ENCODE peak calls at places on chromosomes 11 and 22, in four cellular contexts. M is adrenal gland, C is uterus, P is IMR-90. Y is an unnamed sample. For H3K4me1, the result is how much of the 10 kb centered on the place peaks cover.

GRCh38 chr22:23302171-23303002 is 122.1 kb downstream of the BCR start:
- DNase-seq in M (no peak), C (no peak), P (no peak), Y (no peak)

GRCh38 chr11:116511684-116512083 is 261.1 kb downstream of the BUD13 start:
- DNase-seq in M (no peak), C (no peak), P (no peak), Y (no peak)

GRCh38 chr11:113477321-113477720 is 2.1 kb upstream of the DRD2 start:
- DNase-seq in M (no peak), C (no peak), P (no peak), Y (no peak)

GRCh38 chr22:27554841-27555456 is 246.6 kb downstream of the MN1 start:
- DNase-seq in M (no peak), C (no peak), P (no peak), Y (no peak)

GRCh38 chr11:96317576-96317975 is 25.4 kb downstream of the MAML2 start:
- DNase-seq in M (no peak), C (no peak), P (no peak), Y (no peak)

GRCh38 chr11:68503792-68504191 is 43.2 kb downstream of the PPP6R3 start:
- DNase-seq in M (no peak), C (no peak), P (no peak), Y (no peak)

GRCh38 chr11:134483291-134483690 is 71.2 kb upstream of the B3GAT1 start:
- DNase-seq in M (no peak), C (no peak), P (no peak), Y (no peak)

GRCh38 chr11:31500560-31500959 is 8.9 kb downstream of the IMMP1L start:
- DNase-seq in M (no peak), C (no peak), P (peak), Y (no peak)

GRCh38 chr22:24357547-24357946 is 69.9 kb upstream of the ADORA2A start:
- DNase-seq in M (no peak), C (no peak), P (peak), Y (no peak)

GRCh38 chr11:3095712-3096361 is 38.6 kb upstream of the CARS1 start:
- DNase-seq in M (no peak), C (peak), P (peak), Y (no peak)

GRCh38 chr11:121634889-121635288 is 182.1 kb upstream of the SORL1-AS1 start:
- DNase-seq in M (no peak), C (no peak), P (peak), Y (no peak)

GRCh38 chr22:24244144-24244787 is 616 bp downstream of the GGT5 start:
- DNase-seq in M (no peak), C (peak), P (peak), Y (no peak)

GRCh38 chr11:110435780-110436717 is 6.3 kb downstream of the FDX1 start:
- DNase-seq in M (no peak), C (no peak), P (peak), Y (no peak)

GRCh38 chr11:65298655-65299179 is 15.9 kb upstream of the CDC42EP2 start:
- DNase-seq in M (peak), C (peak), P (peak), Y (no peak)

GRCh38 chr11:75667831-75668507 is 869 bp downstream of the MAP6 start:
- DNase-seq in M (peak), C (peak), P (peak), Y (no peak)

GRCh38 chr11:441418-442274 is at the start of gene ANO9:
- DNase-seq in M (no peak), C (no peak), P (no peak), Y (no peak)

GRCh38 chr11:74683279-74683871 is 47.9 kb downstream of the CHRDL2 start:
- DNase-seq in M (no peak), C (peak), P (no peak), Y (no peak)

GRCh38 chr11:17543574-17544180 is 539 bp downstream of the USH1C start:
- DNase-seq in M (no peak), C (no peak), P (no peak), Y (no peak)

GRCh38 chr11:79396001-79396400 is 44.8 kb downstream of the TENM4 start:
- DNase-seq in M (no peak), C (no peak), P (no peak), Y (no peak)

GRCh38 chr22:39653787-39654077 is 83.2 kb downstream of the CACNA1I start:
- DNase-seq in M (no peak), C (no peak), P (no peak), Y (no peak)
- H3K4me1 ChIP-seq in M (under half), C (under half), P (under half), Y (under half)

GRCh38 chr11:8793114-8793777 is 110.7 kb downstream of the RPL27A start:
- DNase-seq in M (no peak), C (no peak), P (peak), Y (no peak)

GRCh38 chr11:8792636-8793035 is 110.0 kb downstream of the RPL27A start:
- DNase-seq in M (no peak), C (no peak), P (no peak), Y (no peak)

GRCh38 chr11:8794677-8795103 is 112.1 kb downstream of the RPL27A start:
- DNase-seq in M (no peak), C (no peak), P (no peak), Y (no peak)

GRCh38 chr11:8796926-8797325 is 114.1 kb upstream of the AKIP1 start:
- DNase-seq in M (no peak), C (no peak), P (no peak), Y (no peak)

GRCh38 chr11:8794126-8794525 is 111.5 kb downstream of the RPL27A start:
- DNase-seq in M (no peak), C (no peak), P (no peak), Y (no peak)
- H3K27ac ChIP-seq in M (no peak), C (peak), P (peak), Y (peak)

DNA sequence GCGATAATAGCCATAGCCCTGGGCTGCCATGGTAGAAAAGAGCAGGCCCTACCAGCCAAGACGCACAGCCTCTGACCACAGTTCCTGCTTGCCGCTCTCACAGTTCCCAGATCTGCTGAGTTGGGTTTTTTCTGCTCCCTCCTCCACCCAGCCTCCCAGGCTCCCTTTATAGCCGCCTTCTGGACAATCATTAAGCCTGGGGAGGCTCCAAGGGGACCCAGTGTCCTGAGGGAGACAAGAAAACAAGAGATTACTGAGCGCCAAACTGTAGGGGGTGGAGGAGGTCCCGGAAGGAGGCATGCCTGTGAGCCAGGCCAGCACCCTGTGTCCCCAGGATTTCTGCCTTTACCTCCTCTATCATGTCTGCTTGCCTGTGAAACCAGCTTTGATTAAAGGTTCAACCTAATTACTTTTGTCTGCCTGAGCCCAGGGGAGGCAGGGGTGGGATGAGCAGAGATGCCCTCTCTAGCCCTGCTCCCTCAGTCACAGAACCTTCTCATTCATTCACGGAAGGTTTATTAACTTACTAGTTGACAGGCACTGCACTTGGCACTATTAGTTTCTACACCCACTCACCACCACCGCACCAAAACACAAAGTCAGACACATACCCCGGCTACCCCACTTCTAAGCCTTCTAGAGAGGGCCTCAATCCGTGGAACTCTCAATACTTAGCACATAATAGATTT is 1.2 kb downstream of the SLC37A4 start:
- DNase-seq in M (no peak), C (no peak), P (no peak), Y (no peak)
- TF ChIP-seq POLR2A in M (no peak), C (no peak), P (no peak), Y (no peak)

DNA sequence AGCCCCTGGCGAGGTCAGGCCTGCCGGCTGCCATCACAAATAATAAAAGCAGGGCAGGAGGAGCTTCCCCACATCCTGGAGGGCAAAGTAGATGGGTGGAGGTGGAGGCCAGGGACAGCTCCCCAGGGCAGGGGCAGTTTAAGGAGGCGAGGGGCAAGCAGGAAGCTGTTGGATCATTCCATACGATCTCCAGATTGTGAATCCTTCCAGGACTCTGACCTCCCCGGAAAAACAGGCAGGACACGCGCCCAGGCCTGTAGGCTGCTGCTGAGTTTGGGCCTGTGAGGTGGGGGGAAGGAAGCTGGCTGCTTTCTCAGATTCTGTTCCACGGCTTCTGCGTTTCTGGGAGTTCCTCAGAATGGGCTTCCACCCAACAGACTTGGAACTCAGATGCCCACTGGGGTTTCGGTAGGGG is 39.1 kb downstream of the SBF1 start:
- DNase-seq in M (no peak), C (no peak), P (no peak), Y (no peak)
- H3K4me1 ChIP-seq in M (under half), C (under half), P (under half), Y (under half)

GRCh38 chr11:45045692-45046471 is 95.2 kb upstream of the TP53I11 start:
- DNase-seq in M (peak), C (peak), P (peak), Y (no peak)
- H3K27ac ChIP-seq in M (peak), C (no peak), P (peak), Y (peak)

Y was measured in esophagus squamous epithelium.